ENCODE peak calls at places on chromosomes 6 and 20, in five cellular contexts. Z is dorsolateral prefrontal cortex, M is fibroblast of mammary gland, L is fibroblast of pulmonary artery, A is left ventricle myocardium inferior. Q is an unnamed sample.

GRCh38 chr6:148335582-148335981 is 7.1 kb upstream of the SASH1 start:
- DNase-seq in Z (no peak), M (no peak), L (peak; percentile 52), A (no peak), Q (no peak)

GRCh38 chr6:40860443-40860842 is 178.6 kb downstream of the UNC5CL start:
- DNase-seq in Z (no peak), M (no peak), L (no peak), A (no peak), Q (no peak)

GRCh38 chr6:33589366-33589722 is 9.3 kb upstream of the BAK1 start:
- DNase-seq in Z (no peak), M (no peak), L (no peak), A (no peak), Q (no peak)

GRCh38 chr6:46269447-46270229 is 98.9 kb upstream of the ENPP5 start:
- DNase-seq in Z (peak; percentile 62), M (no peak), L (no peak), A (peak; percentile 57), Q (no peak)

GRCh38 chr6:50120300-50120699 is 70.6 kb upstream of the DEFB112 start:
- DNase-seq in Z (no peak), M (peak; percentile 2), L (no peak), A (no peak), Q (no peak)

GRCh38 chr6:26205625-26206574 is 118.7 kb downstream of the HFE start:
- DNase-seq in Z (no peak), M (peak; percentile 73), L (peak; percentile 94), A (no peak), Q (peak; percentile 71)

GRCh38 chr20:62860924-62861691 is 514 bp downstream of the TCFL5 start:
- DNase-seq in Z (no peak), M (no peak), L (no peak), A (no peak), Q (peak; percentile 57)

GRCh38 chr6:11317885-11318771 is 85.7 kb upstream of the NEDD9 start:
- DNase-seq in Z (peak; percentile 52), M (peak; percentile 97), L (peak; percentile 99), A (no peak), Q (peak; percentile 89)

GRCh38 chr6:44582930-44583329 is 195.4 kb downstream of the CDC5L start:
- DNase-seq in Z (no peak), M (no peak), L (no peak), A (no peak), Q (no peak)

GRCh38 chr6:46014511-46015118 is 1.0 kb downstream of the CLIC5 start:
- DNase-seq in Z (no peak), M (no peak), L (no peak), A (peak; percentile 25), Q (peak; percentile 14)

GRCh38 chr20:17992224-17992637 is 23.4 kb downstream of the MGME1 start:
- DNase-seq in Z (no peak), M (no peak), L (no peak), A (no peak), Q (no peak)

GRCh38 chr6:11278207-11278559 is 45.7 kb upstream of the NEDD9 start:
- DNase-seq in Z (no peak), M (no peak), L (no peak), A (no peak), Q (no peak)

GRCh38 chr20:36700438-36700837 is 45.5 kb downstream of the NDRG3 start:
- DNase-seq in Z (no peak), M (no peak), L (no peak), A (no peak), Q (no peak)

GRCh38 chr20:57395111-57395959 is 4.1 kb downstream of the RBM38 start:
- DNase-seq in Z (peak; percentile 95), M (peak; percentile 51), L (peak; percentile 68), A (peak; percentile 80), Q (peak; percentile 24)

GRCh38 chr6:15487262-15487661 is 175.6 kb downstream of the DTNBP1 start:
- DNase-seq in Z (no peak), M (no peak), L (no peak), A (no peak), Q (no peak)

GRCh38 chr6:35477551-35478179 is 9.5 kb downstream of the RPL10A start:
- DNase-seq in Z (no peak), M (no peak), L (no peak), A (no peak), Q (no peak)

GRCh38 chr6:151451417-151451949 is 443 bp downstream of the RMND1 start:
- DNase-seq in Z (no peak), M (no peak), L (no peak), A (no peak), Q (no peak)

GRCh38 chr6:168152306-168152963 is 73.4 kb upstream of the FRMD1 start:
- DNase-seq in Z (no peak), M (no peak), L (no peak), A (no peak), Q (no peak)

GRCh38 chr6:75402296-75402695 is 91.3 kb downstream of the FILIP1 start:
- DNase-seq in Z (no peak), M (peak; percentile 83), L (peak; percentile 39), A (peak; percentile 25), Q (peak; percentile 82)

GRCh38 chr6:137025786-137026730 is 18.7 kb downstream of the IL20RA start:
- DNase-seq in Z (no peak), M (no peak), L (no peak), A (no peak), Q (no peak)

GRCh38 chr20:50194831-50195523 is 4.3 kb downstream of the CEBPB start:
- DNase-seq in Z (no peak), M (peak; percentile 74), L (peak; percentile 56), A (no peak), Q (no peak)

GRCh38 chr20:50192364-50193168 is 1.9 kb downstream of the CEBPB start:
- DNase-seq in Z (no peak), M (peak; percentile 86), L (peak; percentile 91), A (peak; percentile 85), Q (peak; percentile 59)

GRCh38 chr20:50195524-50196120 is 5.0 kb downstream of the CEBPB start:
- DNase-seq in Z (no peak), M (no peak), L (no peak), A (no peak), Q (no peak)

GRCh38 chr20:50193169-50193850 is 2.7 kb downstream of the CEBPB start:
- DNase-seq in Z (no peak), M (peak; percentile 49), L (peak; percentile 48), A (no peak), Q (peak; percentile 63)

DNA sequence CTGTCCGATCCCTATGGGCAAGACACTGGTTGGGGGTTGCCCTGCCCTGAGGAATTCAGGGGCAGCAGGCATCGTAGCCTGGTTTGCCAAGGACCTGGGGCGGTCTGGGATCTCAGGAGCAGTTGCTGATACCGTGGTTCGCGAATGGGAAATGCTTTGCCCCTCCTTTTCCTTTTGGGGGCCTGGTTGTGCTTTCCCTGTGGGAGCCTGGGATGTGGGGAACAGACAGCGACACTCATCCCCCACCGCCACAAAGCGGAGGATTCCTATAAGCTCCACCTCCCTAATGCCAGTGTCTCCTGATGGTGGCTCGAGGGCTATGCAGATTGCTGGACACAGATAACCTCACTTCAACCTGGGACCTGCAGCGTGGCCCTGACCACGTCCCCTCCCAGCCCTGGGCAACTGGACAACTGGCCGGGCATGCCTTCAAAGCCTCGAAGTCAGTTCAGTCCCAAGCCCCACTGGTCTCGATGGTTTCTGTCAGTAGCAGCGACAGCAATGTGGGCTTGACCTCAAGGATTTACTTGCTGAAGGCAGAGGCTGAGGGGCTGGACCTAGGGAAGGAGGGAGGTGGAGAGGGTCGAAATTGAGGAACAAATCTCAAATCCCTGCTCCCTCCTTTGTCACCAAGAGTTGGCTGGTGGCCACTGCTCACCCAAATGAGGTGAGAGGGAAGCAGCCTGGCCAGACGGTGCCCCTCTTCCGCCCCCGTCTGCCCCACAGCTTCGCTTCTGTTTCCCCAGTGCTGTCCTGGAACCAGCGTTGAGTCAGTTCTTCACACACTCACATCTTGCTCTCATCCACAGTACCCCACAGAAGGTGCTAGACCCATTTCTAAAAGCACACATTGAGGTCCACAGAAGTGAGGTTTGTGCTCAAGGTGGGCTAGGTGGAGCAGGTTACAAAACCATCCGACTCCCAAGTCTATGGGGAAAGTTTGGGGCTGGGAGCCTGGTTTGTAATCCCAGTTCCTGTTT is 3.5 kb downstream of the CEBPB start:
- DNase-seq in Z (no peak), M (peak; percentile 69), L (peak; percentile 43), A (no peak), Q (no peak)
- H3K4me3 ChIP-seq in Z (peak overlapping the region; percentile 73), M (peak overlapping the region; percentile 95), L (peak overlapping the region; percentile 100), A (peak overlapping the region; percentile 94), Q (peak overlapping the region; percentile 100)

GRCh38 chr20:45372646-45373352 is 5.3 kb downstream of the TP53TG5 start:
- DNase-seq in Z (peak; percentile 76), M (no peak), L (no peak), A (no peak), Q (peak; percentile 46)
- TF ChIP-seq CTCF in Z (no peak), M (no peak), L (no peak), A (no peak), Q (no peak)

DNA sequence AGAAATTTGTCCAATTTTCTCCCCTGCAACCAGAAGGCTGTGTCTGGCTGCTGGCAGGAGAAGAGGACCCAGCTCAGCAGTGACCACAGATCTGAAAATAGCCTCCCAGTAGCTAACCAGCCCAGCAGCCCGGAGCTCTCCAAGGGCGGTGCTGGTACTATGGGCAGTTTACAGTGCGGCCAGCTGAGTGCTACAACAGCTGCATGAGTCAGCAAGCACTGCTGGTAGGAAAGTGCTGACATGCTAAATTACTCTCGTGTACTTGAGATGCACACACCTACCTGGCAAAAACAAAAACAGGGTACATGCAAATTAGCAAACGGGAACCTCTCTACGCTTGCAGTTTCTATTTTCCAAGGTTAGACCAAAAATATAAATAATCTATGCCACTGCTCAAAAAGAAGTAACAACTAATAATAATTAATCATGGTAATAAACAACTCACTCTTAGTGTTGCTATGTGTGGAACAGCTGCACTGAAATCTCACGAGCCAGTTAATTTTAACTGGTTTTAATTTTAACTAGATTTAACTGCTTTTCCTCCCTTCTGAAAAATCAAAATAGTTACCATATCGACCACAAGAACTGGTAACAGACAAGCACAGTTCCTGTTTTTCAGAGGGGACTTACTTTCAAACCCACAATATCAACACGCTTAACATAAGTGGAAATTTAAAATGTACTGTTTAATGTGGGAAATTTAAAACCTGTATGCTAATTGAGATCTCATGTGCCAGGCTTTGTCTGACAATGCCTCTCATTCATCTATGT is 10.8 kb downstream of the BACH2 start:
- DNase-seq in Z (peak; percentile 77), M (peak; percentile 94), L (peak; percentile 82), A (peak; percentile 82), Q (peak; percentile 94)
- H3K4me3 ChIP-seq in Z (peak overlapping the region; percentile 11), M (no peak overlapping the region), L (no peak overlapping the region), A (peak overlapping the region; percentile 52), Q (no peak overlapping the region)

GRCh38 chr6:42338573-42339218 is 113.0 kb downstream of the TRERF1 start:
- DNase-seq in Z (no peak), M (peak; percentile 100), L (peak; percentile 97), A (no peak), Q (peak; percentile 96)
- TF ChIP-seq CTCF in Z (no peak), M (peak; percentile 24), L (peak; percentile 11), A (no peak), Q (no peak)

GRCh38 chr6:131646249-131646670 is 9.2 kb downstream of the ENPP3 start:
- DNase-seq in Z (no peak), M (no peak), L (no peak), A (no peak), Q (no peak)
- H3K4me3 ChIP-seq in Z (no peak overlapping the region), M (no peak overlapping the region), L (no peak overlapping the region), A (no peak overlapping the region), Q (no peak overlapping the region)